ENCODE peak calls at places on chromosomes 4 and X, in ten cellular contexts. U, O, K, W, X, V, L, C, N and R are unnamed samples.

GRCh38 chr4:77493120-77493767 is 112.4 kb upstream of the CXCL13 start:
- DNase-seq in U (peak), O (no peak), K (no peak), W (no peak), X (no peak), V (no peak), L (no peak), C (no peak), N (no peak), R (no peak)

GRCh38 chr4:169940460-169940859 is 85.7 kb downstream of the MFAP3L start:
- DNase-seq in U (no peak), O (no peak), K (no peak), W (no peak), X (no peak), V (no peak), L (no peak), C (no peak), N (no peak), R (no peak)

GRCh38 chr4:5511791-5512190 is 196.6 kb downstream of the EVC2 start:
- DNase-seq in U (no peak), O (no peak), K (peak), W (peak), X (no peak), V (peak), L (no peak), C (peak), N (no peak), R (peak)

GRCh38 chrX:120408168-120408567 is 46.3 kb downstream of the ATP1B4 start:
- DNase-seq in U (no peak), O (no peak), K (no peak), W (no peak), X (no peak), V (no peak), L (no peak), C (no peak), N (no peak), R (no peak)

GRCh38 chrX:149825424-149825823 is 43.7 kb downstream of the MAGEA9 start:
- DNase-seq in U (peak), O (no peak), K (peak), W (no peak), X (peak), V (no peak), L (no peak), C (peak), N (no peak), R (peak)

GRCh38 chrX:46912673-46913491 is 661 bp downstream of the JADE3 start:
- DNase-seq in U (peak), O (peak), K (peak), W (peak), X (no peak), V (no peak), L (no peak), C (peak), N (peak), R (peak)

GRCh38 chrX:56503941-56504673 is 59.3 kb upstream of the UBQLN2 start:
- DNase-seq in U (no peak), O (no peak), K (no peak), W (no peak), X (no peak), V (peak), L (no peak), C (no peak), N (no peak), R (peak)

GRCh38 chr4:121651597-121651996 is 45.2 kb downstream of the ANXA5 start:
- DNase-seq in U (no peak), O (no peak), K (no peak), W (no peak), X (no peak), V (no peak), L (no peak), C (no peak), N (no peak), R (no peak)

GRCh38 chrX:26915064-26915463 is 548.1 kb downstream of the PPP4R3C start:
- DNase-seq in U (no peak), O (no peak), K (no peak), W (no peak), X (no peak), V (peak), L (no peak), C (peak), N (no peak), R (peak)

GRCh38 chrX:12360389-12360788 is 222.1 kb downstream of the FRMPD4 start:
- DNase-seq in U (no peak), O (no peak), K (peak), W (peak), X (no peak), V (peak), L (no peak), C (peak), N (no peak), R (peak)

GRCh38 chrX:45622538-45622937 is 421.9 kb upstream of the DIPK2B start:
- DNase-seq in U (no peak), O (no peak), K (peak), W (peak), X (no peak), V (peak), L (no peak), C (peak), N (no peak), R (peak)

GRCh38 chr4:11261066-11261850 is 167.4 kb downstream of the HS3ST1 start:
- DNase-seq in U (no peak), O (no peak), K (no peak), W (no peak), X (no peak), V (no peak), L (no peak), C (no peak), N (no peak), R (no peak)

GRCh38 chrX:148024425-148025148 is 43.5 kb downstream of the FMR1NB start:
- DNase-seq in U (peak), O (no peak), K (no peak), W (no peak), X (no peak), V (no peak), L (no peak), C (no peak), N (no peak), R (no peak)

GRCh38 chr4:137408527-137409177 is 123.6 kb downstream of the PCDH18 start:
- DNase-seq in U (no peak), O (no peak), K (no peak), W (no peak), X (no peak), V (no peak), L (no peak), C (no peak), N (no peak), R (no peak)

GRCh38 chr4:118684873-118685811 is at the start of gene METTL14:
- DNase-seq in U (peak), O (peak), K (peak), W (peak), X (peak), V (peak), L (peak), C (peak), N (peak), R (peak)
- TF ChIP-seq CTCF in U (no peak), O (no peak), K (no peak), W (peak), X (no peak), V (no peak), L (peak), C (no peak), N (no peak), R (no peak)

GRCh38 chr4:105137460-105137859 is 9.2 kb upstream of the TET2 start:
- DNase-seq in U (no peak), O (no peak), K (no peak), W (no peak), X (no peak), V (peak), L (no peak), C (no peak), N (no peak), R (no peak)

GRCh38 chr4:105145913-105146285 is 777 bp upstream of the TET2 start:
- DNase-seq in U (no peak), O (peak), K (no peak), W (no peak), X (no peak), V (no peak), L (no peak), C (no peak), N (peak), R (no peak)

GRCh38 chr4:105139646-105140045 is 7.0 kb upstream of the TET2 start:
- DNase-seq in U (no peak), O (no peak), K (peak), W (no peak), X (no peak), V (no peak), L (no peak), C (peak), N (no peak), R (peak)

GRCh38 chr4:105145059-105145912 is 1.4 kb upstream of the TET2 start:
- DNase-seq in U (peak), O (no peak), K (no peak), W (no peak), X (no peak), V (peak), L (no peak), C (peak), N (no peak), R (no peak)

DNA sequence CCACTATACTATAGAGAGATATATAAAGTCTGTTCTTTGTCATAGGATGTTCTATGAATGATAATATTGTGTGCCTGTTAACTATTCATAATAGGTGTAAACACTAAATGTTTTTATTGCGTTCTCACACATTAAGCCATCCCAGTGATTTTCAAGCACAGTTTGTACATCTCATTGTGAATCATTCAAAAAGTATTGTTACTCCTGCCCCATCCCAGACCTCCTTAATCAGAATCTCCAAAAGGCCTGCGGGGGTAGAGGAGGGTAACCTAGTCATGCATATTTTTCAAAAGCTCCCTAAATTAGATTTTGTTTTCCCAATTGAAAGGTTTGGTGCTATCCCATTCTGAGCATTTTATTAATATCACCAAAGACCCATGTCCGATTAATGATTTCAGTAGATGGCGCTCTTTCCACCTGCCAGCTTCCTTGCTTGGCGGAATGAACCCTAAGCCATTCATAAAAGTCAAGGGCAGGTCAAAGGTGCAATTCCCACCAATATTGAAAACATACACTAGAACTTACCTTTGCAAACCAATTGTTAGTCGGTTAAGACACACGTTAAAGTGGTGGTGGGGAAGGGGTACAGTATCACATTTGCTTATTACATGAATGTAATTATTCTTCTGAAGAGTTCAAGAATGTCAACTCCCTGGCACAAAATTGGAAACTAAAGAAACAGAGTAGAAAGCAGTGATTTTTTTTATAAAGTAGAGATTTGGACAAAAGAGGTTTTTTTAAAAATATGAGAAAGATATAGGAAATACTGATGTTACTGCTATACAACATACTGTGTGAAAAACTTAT is 5.8 kb upstream of the TET2 start:
- DNase-seq in U (peak), O (no peak), K (peak), W (no peak), X (no peak), V (peak), L (no peak), C (peak), N (no peak), R (peak)
- H3K4me3 ChIP-seq in U (no peak), O (no peak), K (no peak), W (no peak), X (no peak), V (no peak), L (no peak), C (no peak), N (no peak), R (no peak)

DNA sequence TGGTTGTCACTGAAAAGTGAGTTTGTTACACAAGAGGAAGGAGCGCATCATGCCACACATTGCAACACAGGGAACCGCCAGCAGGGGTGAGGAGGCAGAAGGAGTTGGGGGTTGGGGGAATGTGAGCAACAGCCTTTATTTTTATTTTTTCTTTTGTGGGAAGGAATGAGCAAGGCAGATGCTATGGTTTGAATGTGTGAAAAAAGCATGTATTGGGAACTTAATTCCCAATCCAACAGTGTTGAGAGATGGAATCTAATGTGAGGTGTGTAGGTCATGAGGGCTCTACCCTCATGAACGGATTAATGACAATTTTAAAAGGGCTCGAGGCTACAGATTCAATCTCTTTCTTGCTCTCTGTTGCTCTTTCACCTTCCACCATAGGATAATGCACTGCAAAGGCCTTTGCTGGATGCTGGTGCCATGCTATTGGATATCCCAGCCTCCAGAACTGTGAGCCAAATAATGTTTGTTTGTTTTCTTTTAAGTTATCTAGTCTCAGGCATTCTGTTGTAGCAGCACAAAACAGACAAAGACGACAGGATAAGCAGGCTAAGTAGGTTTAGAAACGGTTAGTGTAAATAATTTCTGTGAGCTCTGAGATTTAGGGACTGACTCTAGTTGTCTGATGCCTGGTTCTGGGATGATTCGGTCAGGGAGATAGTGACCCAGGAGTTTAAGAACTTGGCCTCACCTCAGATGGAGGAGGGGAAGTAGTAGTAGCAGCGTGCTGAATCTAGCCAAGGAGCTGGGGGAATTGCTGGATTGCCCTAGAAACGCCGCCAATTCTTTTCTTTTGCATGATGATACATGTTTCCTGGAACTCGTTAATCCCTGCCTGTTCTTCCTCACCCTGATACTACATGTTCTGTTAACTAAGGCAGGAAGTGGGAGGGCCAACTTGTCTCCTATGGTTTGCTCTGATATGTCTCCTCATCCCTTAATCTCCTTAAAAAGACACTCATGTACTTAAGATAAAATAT is 156.6 kb upstream of the CTSO start:
- DNase-seq in U (peak), O (no peak), K (peak), W (peak), X (no peak), V (peak), L (no peak), C (peak), N (peak), R (peak)
- TF ChIP-seq CTCF in U (no peak), O (no peak), K (peak), W (no peak), X (no peak), V (peak), L (no peak), C (peak), N (no peak), R (peak)

DNA sequence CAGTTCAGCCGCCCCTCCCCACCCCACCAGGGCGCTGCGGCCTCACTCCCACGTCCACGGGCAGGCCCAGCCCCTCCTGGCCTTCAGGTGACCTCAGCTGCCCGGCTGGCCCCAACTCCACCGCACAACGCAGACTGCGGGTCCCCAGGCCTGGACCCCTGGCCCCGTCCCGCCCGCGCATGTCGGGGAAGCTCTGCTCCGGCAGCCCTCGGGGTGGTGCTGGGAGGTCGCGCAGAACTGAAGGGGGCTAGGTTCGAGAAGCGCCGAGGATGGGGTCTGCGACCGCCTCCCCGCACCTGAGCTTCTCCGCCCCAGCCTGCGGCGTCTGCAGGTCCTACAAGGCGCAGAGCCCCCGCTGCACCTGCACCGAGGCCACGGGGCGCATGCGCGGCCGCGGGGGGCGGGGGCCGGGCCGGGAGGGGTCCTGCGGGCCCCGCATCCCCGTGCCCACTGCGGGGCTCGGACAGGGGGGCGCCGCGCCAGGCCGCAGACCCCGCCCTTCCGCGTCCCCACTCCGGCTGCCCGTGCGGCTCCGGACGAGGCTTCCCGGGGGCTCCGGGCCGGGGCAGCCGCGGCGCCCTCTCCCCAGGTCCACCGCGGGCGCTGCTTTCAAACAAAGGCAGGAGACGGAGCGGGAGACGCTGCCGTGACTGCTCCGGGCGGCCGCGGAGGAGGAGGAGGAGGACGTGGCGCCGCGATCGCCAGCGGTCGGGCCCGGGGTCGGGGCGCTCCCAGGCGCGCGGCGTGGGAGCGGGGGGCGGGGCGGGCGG is 678 bp upstream of the NAT8L start:
- DNase-seq in U (peak), O (peak), K (no peak), W (no peak), X (no peak), V (no peak), L (no peak), C (no peak), N (no peak), R (no peak)
- H3K4me3 ChIP-seq in U (no peak), O (peak), K (no peak), W (peak), X (peak), V (no peak), L (peak), C (no peak), N (no peak), R (no peak)